ENCODE peak calls at places on chromosomes 16 and 17, in seven cellular contexts. One of them, this sample, is unnamed. For H3K27me3 and H3K9me3, the result is how much of the 10 kb centered on the place peaks cover.

GRCh38 chr16:67782567-67783352 is 23.6 kb downstream of the RANBP10 start:
- DNase-seq in effector memory CD4-positive, alpha-beta T cell: no peak
- DNase-seq in sigmoid colon: no peak
- DNase-seq in esophagus squamous epithelium: no peak
- DNase-seq in neural progenitor cell: no peak
- DNase-seq in fibroblast of lung: no peak
- DNase-seq in uterus: no peak
- DNase-seq in this sample: no peak

GRCh38 chr17:32795339-32795979 is 81.5 kb downstream of the MYO1D start:
- DNase-seq in neural progenitor cell: no peak
- DNase-seq in esophagus squamous epithelium: no peak
- DNase-seq in sigmoid colon: no peak
- DNase-seq in fibroblast of lung: no peak
- DNase-seq in effector memory CD4-positive, alpha-beta T cell: no peak
- DNase-seq in uterus: no peak
- DNase-seq in this sample: no peak

GRCh38 chr17:35745749-35746320 is 7.2 kb downstream of the GAS2L2 start:
- DNase-seq in sigmoid colon: no peak
- DNase-seq in fibroblast of lung: no peak
- DNase-seq in effector memory CD4-positive, alpha-beta T cell: no peak
- DNase-seq in neural progenitor cell: no peak
- DNase-seq in uterus: no peak
- DNase-seq in esophagus squamous epithelium: no peak
- DNase-seq in this sample: no peak

GRCh38 chr16:78641463-78641862 is 542.0 kb downstream of the WWOX start:
- DNase-seq in esophagus squamous epithelium: no peak
- DNase-seq in uterus: no peak
- DNase-seq in sigmoid colon: no peak
- DNase-seq in neural progenitor cell: peak
- DNase-seq in fibroblast of lung: no peak
- DNase-seq in effector memory CD4-positive, alpha-beta T cell: no peak
- DNase-seq in this sample: no peak

GRCh38 chr16:82655315-82655714 is 28.5 kb downstream of the CDH13 start:
- DNase-seq in effector memory CD4-positive, alpha-beta T cell: peak
- DNase-seq in uterus: peak
- DNase-seq in neural progenitor cell: no peak
- DNase-seq in esophagus squamous epithelium: no peak
- DNase-seq in fibroblast of lung: peak
- DNase-seq in sigmoid colon: peak
- DNase-seq in this sample: no peak

GRCh38 chr17:46964315-46965265 is 14.5 kb downstream of the RPRML start:
- DNase-seq in esophagus squamous epithelium: no peak
- DNase-seq in uterus: no peak
- DNase-seq in neural progenitor cell: peak
- DNase-seq in effector memory CD4-positive, alpha-beta T cell: no peak
- DNase-seq in fibroblast of lung: peak
- DNase-seq in sigmoid colon: peak
- DNase-seq in this sample: no peak

GRCh38 chr17:82399601-82400101 is 18.5 kb upstream of the HEXD start:
- DNase-seq in uterus: no peak
- DNase-seq in fibroblast of lung: no peak
- DNase-seq in esophagus squamous epithelium: no peak
- DNase-seq in neural progenitor cell: no peak
- DNase-seq in effector memory CD4-positive, alpha-beta T cell: no peak
- DNase-seq in sigmoid colon: no peak
- DNase-seq in this sample: no peak

GRCh38 chr17:41793749-41794602 is 7.5 kb upstream of the JUP start:
- DNase-seq in esophagus squamous epithelium: no peak
- DNase-seq in uterus: peak
- DNase-seq in fibroblast of lung: peak
- DNase-seq in neural progenitor cell: peak
- DNase-seq in sigmoid colon: no peak
- DNase-seq in effector memory CD4-positive, alpha-beta T cell: no peak
- DNase-seq in this sample: no peak

GRCh38 chr17:59634632-59635561 is 15.2 kb downstream of the CLTC start:
- DNase-seq in fibroblast of lung: no peak
- DNase-seq in neural progenitor cell: no peak
- DNase-seq in effector memory CD4-positive, alpha-beta T cell: no peak
- DNase-seq in esophagus squamous epithelium: no peak
- DNase-seq in sigmoid colon: no peak
- DNase-seq in uterus: no peak
- DNase-seq in this sample: no peak

GRCh38 chr16:81429045-81429521 is 15.5 kb upstream of the CMIP start:
- DNase-seq in sigmoid colon: no peak
- DNase-seq in effector memory CD4-positive, alpha-beta T cell: no peak
- DNase-seq in fibroblast of lung: peak
- DNase-seq in esophagus squamous epithelium: no peak
- DNase-seq in uterus: no peak
- DNase-seq in neural progenitor cell: peak
- DNase-seq in this sample: no peak

GRCh38 chr17:3927628-3928010 is 11.4 kb upstream of the P2RX1 start:
- DNase-seq in esophagus squamous epithelium: no peak
- DNase-seq in sigmoid colon: no peak
- DNase-seq in effector memory CD4-positive, alpha-beta T cell: no peak
- DNase-seq in neural progenitor cell: no peak
- DNase-seq in uterus: no peak
- DNase-seq in fibroblast of lung: no peak
- DNase-seq in this sample: no peak

GRCh38 chr16:69105501-69106361 is at the start of gene HAS3:
- DNase-seq in effector memory CD4-positive, alpha-beta T cell: no peak
- DNase-seq in uterus: no peak
- DNase-seq in esophagus squamous epithelium: no peak
- DNase-seq in fibroblast of lung: peak
- DNase-seq in sigmoid colon: no peak
- DNase-seq in neural progenitor cell: peak
- DNase-seq in this sample: no peak

GRCh38 chr17:47989700-47990099 is 18.8 kb downstream of the CDK5RAP3 start:
- DNase-seq in fibroblast of lung: no peak
- DNase-seq in sigmoid colon: no peak
- DNase-seq in neural progenitor cell: no peak
- DNase-seq in effector memory CD4-positive, alpha-beta T cell: no peak
- DNase-seq in uterus: no peak
- DNase-seq in esophagus squamous epithelium: no peak
- DNase-seq in this sample: no peak

GRCh38 chr16:89922884-89923639 is at the start of gene TUBB3:
- DNase-seq in uterus: no peak
- DNase-seq in fibroblast of lung: peak
- DNase-seq in sigmoid colon: no peak
- DNase-seq in esophagus squamous epithelium: no peak
- DNase-seq in effector memory CD4-positive, alpha-beta T cell: no peak
- DNase-seq in neural progenitor cell: peak
- DNase-seq in this sample: no peak

GRCh38 chr17:40323731-40324650 is 15.0 kb downstream of the RARA start:
- DNase-seq in esophagus squamous epithelium: no peak
- DNase-seq in effector memory CD4-positive, alpha-beta T cell: peak
- DNase-seq in sigmoid colon: peak
- DNase-seq in neural progenitor cell: no peak
- DNase-seq in fibroblast of lung: peak
- DNase-seq in uterus: peak
- DNase-seq in this sample: no peak

GRCh38 chr17:77374170-77374936 is 233.6 kb downstream of the SEC14L1 start:
- DNase-seq in neural progenitor cell: peak
- DNase-seq in fibroblast of lung: peak
- DNase-seq in uterus: peak
- DNase-seq in esophagus squamous epithelium: no peak
- DNase-seq in sigmoid colon: peak
- DNase-seq in effector memory CD4-positive, alpha-beta T cell: peak
- DNase-seq in this sample: peak

GRCh38 chr16:12403746-12404658 is 399.7 kb downstream of the CPPED1 start:
- DNase-seq in esophagus squamous epithelium: no peak
- DNase-seq in sigmoid colon: no peak
- DNase-seq in neural progenitor cell: peak
- DNase-seq in effector memory CD4-positive, alpha-beta T cell: no peak
- DNase-seq in fibroblast of lung: no peak
- DNase-seq in uterus: no peak
- DNase-seq in this sample: no peak

GRCh38 chr17:77482375-77483127 is 341.8 kb downstream of the SEC14L1 start:
- DNase-seq in fibroblast of lung: no peak
- DNase-seq in esophagus squamous epithelium: no peak
- DNase-seq in neural progenitor cell: no peak
- DNase-seq in uterus: no peak
- DNase-seq in sigmoid colon: no peak
- DNase-seq in effector memory CD4-positive, alpha-beta T cell: no peak
- DNase-seq in this sample: no peak

GRCh38 chr16:89401641-89402445 is 88.5 kb downstream of the ANKRD11 start:
- DNase-seq in uterus: no peak
- DNase-seq in fibroblast of lung: no peak
- DNase-seq in effector memory CD4-positive, alpha-beta T cell: no peak
- DNase-seq in sigmoid colon: no peak
- DNase-seq in neural progenitor cell: no peak
- DNase-seq in esophagus squamous epithelium: no peak
- DNase-seq in this sample: no peak

GRCh38 chr17:57554826-57555635 is 190.1 kb downstream of the CCDC182 start:
- DNase-seq in uterus: no peak
- DNase-seq in effector memory CD4-positive, alpha-beta T cell: no peak
- DNase-seq in neural progenitor cell: no peak
- DNase-seq in esophagus squamous epithelium: no peak
- DNase-seq in fibroblast of lung: no peak
- DNase-seq in sigmoid colon: no peak
- DNase-seq in this sample: no peak

GRCh38 chr16:55661842-55662479 is 6.2 kb downstream of the SLC6A2 start:
- DNase-seq in uterus: no peak
- DNase-seq in esophagus squamous epithelium: no peak
- DNase-seq in sigmoid colon: no peak
- DNase-seq in fibroblast of lung: no peak
- DNase-seq in effector memory CD4-positive, alpha-beta T cell: no peak
- DNase-seq in neural progenitor cell: no peak
- DNase-seq in this sample: no peak

GRCh38 chr16:31213342-31213741 is 577 bp upstream of the TRIM72 start:
- DNase-seq in uterus: no peak
- DNase-seq in effector memory CD4-positive, alpha-beta T cell: no peak
- DNase-seq in neural progenitor cell: no peak
- DNase-seq in fibroblast of lung: no peak
- DNase-seq in esophagus squamous epithelium: no peak
- DNase-seq in sigmoid colon: no peak
- DNase-seq in this sample: no peak

GRCh38 chr16:31214705-31215286 is 877 bp downstream of the TRIM72 start:
- DNase-seq in esophagus squamous epithelium: no peak
- DNase-seq in neural progenitor cell: peak
- DNase-seq in fibroblast of lung: no peak
- DNase-seq in uterus: no peak
- DNase-seq in sigmoid colon: no peak
- DNase-seq in effector memory CD4-positive, alpha-beta T cell: no peak
- DNase-seq in this sample: no peak

GRCh38 chr16:31215287-31216115 is 1.4 kb downstream of the PYDC1 start:
- DNase-seq in fibroblast of lung: peak
- DNase-seq in effector memory CD4-positive, alpha-beta T cell: no peak
- DNase-seq in uterus: peak
- DNase-seq in sigmoid colon: no peak
- DNase-seq in esophagus squamous epithelium: no peak
- DNase-seq in neural progenitor cell: peak
- DNase-seq in this sample: no peak

GRCh38 chr16:31213877-31214704 is at the start of gene TRIM72:
- DNase-seq in uterus: no peak
- DNase-seq in esophagus squamous epithelium: no peak
- DNase-seq in fibroblast of lung: no peak
- DNase-seq in effector memory CD4-positive, alpha-beta T cell: no peak
- DNase-seq in sigmoid colon: no peak
- DNase-seq in neural progenitor cell: no peak
- DNase-seq in this sample: no peak

DNA sequence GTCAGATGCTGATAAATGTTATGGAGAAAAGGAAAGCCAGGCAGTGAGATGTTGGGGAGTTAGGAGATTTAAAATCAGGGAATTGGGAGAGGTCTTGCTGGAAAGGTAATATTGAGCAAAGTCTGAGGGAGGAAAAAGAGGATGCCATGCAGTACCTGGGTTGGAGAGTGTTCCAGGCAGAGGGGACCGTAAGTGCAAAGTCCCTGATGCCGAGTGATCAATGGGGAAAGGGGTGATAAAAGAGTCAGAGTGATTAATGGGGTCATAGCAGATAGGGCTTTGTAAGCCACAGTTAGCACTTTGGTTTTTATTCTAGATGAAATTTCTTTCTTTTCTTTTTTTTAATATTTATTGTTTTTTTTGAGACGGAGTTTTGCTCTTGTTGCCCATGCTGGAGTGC is 2.0 kb upstream of the TRIM72 start:
- DNase-seq in fibroblast of lung: no peak
- DNase-seq in effector memory CD4-positive, alpha-beta T cell: no peak
- DNase-seq in esophagus squamous epithelium: no peak
- DNase-seq in sigmoid colon: no peak
- DNase-seq in neural progenitor cell: no peak
- DNase-seq in uterus: no peak
- DNase-seq in this sample: no peak
- H3K27me3 ChIP-seq in fibroblast of lung: under half
- H3K27me3 ChIP-seq in effector memory CD4-positive, alpha-beta T cell: under half
- H3K27me3 ChIP-seq in esophagus squamous epithelium: under half
- H3K27me3 ChIP-seq in sigmoid colon: under half
- H3K27me3 ChIP-seq in neural progenitor cell: half or more
- H3K27me3 ChIP-seq in uterus: under half
- H3K27me3 ChIP-seq in this sample: under half

GRCh38 chr17:21823130-21823529 is 130.8 kb downstream of the KCNJ18 start:
- DNase-seq in fibroblast of lung: no peak
- DNase-seq in effector memory CD4-positive, alpha-beta T cell: no peak
- DNase-seq in uterus: no peak
- DNase-seq in sigmoid colon: no peak
- DNase-seq in esophagus squamous epithelium: no peak
- DNase-seq in neural progenitor cell: no peak
- DNase-seq in this sample: no peak
- H3K9me3 ChIP-seq in fibroblast of lung: under half
- H3K9me3 ChIP-seq in effector memory CD4-positive, alpha-beta T cell: under half
- H3K9me3 ChIP-seq in uterus: under half
- H3K9me3 ChIP-seq in sigmoid colon: under half
- H3K9me3 ChIP-seq in esophagus squamous epithelium: under half
- H3K9me3 ChIP-seq in neural progenitor cell: half or more
- H3K9me3 ChIP-seq in this sample: under half

DNA sequence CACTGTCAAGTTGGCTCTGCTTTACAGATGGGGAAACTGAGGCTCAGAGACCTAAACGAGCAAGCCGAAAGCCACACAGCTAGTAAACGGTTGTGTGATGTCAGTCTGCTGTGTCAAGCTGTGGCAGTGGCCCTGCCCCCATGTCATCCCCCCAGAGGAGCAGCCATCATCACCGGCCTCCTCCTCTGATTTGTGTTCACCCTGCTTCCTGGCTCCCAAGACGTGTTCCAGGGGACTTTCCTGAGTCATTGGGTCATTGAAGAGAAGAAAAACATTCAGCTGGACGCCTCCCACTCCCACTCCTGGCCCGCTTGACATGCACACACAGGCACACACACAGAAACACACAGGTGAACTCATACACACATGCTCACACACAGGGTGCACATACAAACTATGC is 54.0 kb upstream of the CIBAR2 start:
- DNase-seq in effector memory CD4-positive, alpha-beta T cell: no peak
- DNase-seq in fibroblast of lung: no peak
- DNase-seq in sigmoid colon: no peak
- DNase-seq in esophagus squamous epithelium: no peak
- DNase-seq in neural progenitor cell: no peak
- DNase-seq in uterus: no peak
- DNase-seq in this sample: no peak
- H3K27me3 ChIP-seq in effector memory CD4-positive, alpha-beta T cell: under half
- H3K27me3 ChIP-seq in fibroblast of lung: under half
- H3K27me3 ChIP-seq in sigmoid colon: under half
- H3K27me3 ChIP-seq in esophagus squamous epithelium: under half
- H3K27me3 ChIP-seq in neural progenitor cell: under half
- H3K27me3 ChIP-seq in uterus: under half
- H3K27me3 ChIP-seq in this sample: under half

DNA sequence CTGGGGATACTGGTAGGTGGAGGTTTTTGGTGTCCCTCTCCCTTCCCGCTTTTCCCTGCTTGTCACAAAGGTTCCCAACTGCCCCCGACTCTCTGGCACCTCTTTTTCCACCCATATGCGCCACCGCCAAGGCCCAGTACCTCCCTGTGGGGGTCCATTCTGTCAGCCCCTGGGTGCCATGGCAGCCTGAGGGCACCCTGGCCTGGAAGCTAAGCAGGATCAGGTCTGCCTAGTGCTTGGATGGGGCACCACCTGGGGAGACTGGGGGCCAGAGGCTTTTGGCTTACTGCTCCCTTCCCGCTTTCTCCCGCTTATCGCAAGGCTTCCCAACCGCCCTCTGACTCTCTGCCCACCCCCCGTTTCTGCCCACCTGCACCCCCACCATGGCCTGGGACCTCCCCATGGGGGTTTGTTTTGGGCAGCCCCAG is 2286.4 kb downstream of the TP53TG3F start:
- DNase-seq in neural progenitor cell: no peak
- DNase-seq in uterus: no peak
- DNase-seq in esophagus squamous epithelium: no peak
- DNase-seq in effector memory CD4-positive, alpha-beta T cell: no peak
- DNase-seq in sigmoid colon: no peak
- DNase-seq in fibroblast of lung: no peak
- DNase-seq in this sample: peak
- H3K9me3 ChIP-seq in neural progenitor cell: under half
- H3K9me3 ChIP-seq in uterus: under half
- H3K9me3 ChIP-seq in esophagus squamous epithelium: under half
- H3K9me3 ChIP-seq in effector memory CD4-positive, alpha-beta T cell: under half
- H3K9me3 ChIP-seq in sigmoid colon: under half
- H3K9me3 ChIP-seq in fibroblast of lung: under half
- H3K9me3 ChIP-seq in this sample: under half